ENCODE peak calls at places on chromosomes 3 and 15, in six cellular contexts. A is A549, S is HepG2, E is GM12878, H is endothelial cell of umbilical vein, I is K562. M is an unnamed sample.

GRCh38 chr3:178325330-178325729 is 210.9 kb upstream of the KCNMB2 start:
- DNase-seq in H (peak), I (no peak), S (no peak), E (no peak), A (peak), M (no peak)

GRCh38 chr15:74395319-74396145 is 28.1 kb upstream of the CYP11A1 start:
- DNase-seq in H (no peak), E (no peak), S (no peak), I (no peak), A (no peak), M (peak)

GRCh38 chr3:32281570-32282106 is 43.2 kb downstream of the CMTM8 start:
- DNase-seq in S (peak), H (no peak), E (no peak), A (no peak), I (no peak), M (no peak)

GRCh38 chr3:44400771-44401170 is 62.2 kb downstream of the TCAIM start:
- DNase-seq in S (peak), H (no peak), E (no peak), I (no peak), A (no peak), M (no peak)

GRCh38 chr3:97391167-97391566 is 373.4 kb upstream of the ARL6 start:
- DNase-seq in S (no peak), H (no peak), I (no peak), E (no peak), A (no peak), M (no peak)

GRCh38 chr3:52231502-52232278 is 6.2 kb upstream of the TLR9 start:
- DNase-seq in E (no peak), S (no peak), H (peak), A (peak), I (peak), M (peak)

GRCh38 chr3:143103633-143104032 is 15.9 kb upstream of the CHST2 start:
- DNase-seq in A (no peak), H (no peak), E (no peak), I (no peak), S (no peak), M (no peak)

GRCh38 chr15:70528270-70528706 is 235.1 kb downstream of the UACA start:
- DNase-seq in E (peak), H (peak), A (no peak), I (no peak), S (peak), M (peak)

GRCh38 chr15:44812029-44812517 is 75.7 kb downstream of the TRIM69 start:
- DNase-seq in I (no peak), S (peak), A (no peak), E (no peak), H (no peak), M (no peak)

GRCh38 chr15:80456517-80457497 is 52.6 kb downstream of the ARNT2 start:
- DNase-seq in A (no peak), E (no peak), S (no peak), I (no peak), H (no peak), M (no peak)

GRCh38 chr15:70596354-70597055 is 166.9 kb downstream of the UACA start:
- DNase-seq in I (no peak), E (no peak), S (peak), H (peak), A (peak), M (peak)

GRCh38 chr3:64595253-64595694 is 92.5 kb downstream of the ADAMTS9 start:
- DNase-seq in S (no peak), H (peak), A (no peak), E (no peak), I (no peak), M (no peak)
- TF ChIP-seq MYC in S (no peak), H (no peak), A (no peak), E (no peak), I (no peak), M (no peak)

GRCh38 chr15:72153269-72153668 is 35.1 kb downstream of the SENP8 start:
- DNase-seq in H (peak), E (no peak), S (no peak), A (no peak), I (no peak), M (no peak)

GRCh38 chr15:72156928-72157327 is 38.7 kb downstream of the SENP8 start:
- DNase-seq in I (no peak), H (no peak), S (no peak), A (no peak), E (no peak), M (peak)

GRCh38 chr15:72155635-72156616 is 37.7 kb downstream of the SENP8 start:
- DNase-seq in I (peak), E (peak), S (peak), A (peak), H (peak), M (peak)

GRCh38 chr15:72154316-72154715 is 36.1 kb downstream of the SENP8 start:
- DNase-seq in A (no peak), H (no peak), E (no peak), I (no peak), S (no peak), M (no peak)

GRCh38 chr15:72155021-72155621 is 36.9 kb downstream of the SENP8 start:
- DNase-seq in I (no peak), H (peak), E (no peak), S (no peak), A (peak), M (no peak)
- H3K4me3 ChIP-seq in I (no peak), H (peak), E (no peak), S (peak), A (peak), M (no peak)

GRCh38 chr3:108106031-108106430 is 15.2 kb upstream of the CD47 start:
- DNase-seq in H (no peak), S (no peak), I (no peak), E (no peak), A (no peak), M (no peak)

GRCh38 chr3:108103971-108104797 is 13.4 kb upstream of the CD47 start:
- DNase-seq in S (no peak), E (no peak), I (peak), A (no peak), H (peak), M (no peak)

GRCh38 chr3:108102420-108103039 is 11.7 kb upstream of the CD47 start:
- DNase-seq in A (no peak), I (no peak), H (no peak), E (no peak), S (no peak), M (peak)

GRCh38 chr3:108100906-108101305 is 10.1 kb upstream of the CD47 start:
- DNase-seq in A (no peak), I (no peak), E (peak), H (no peak), S (no peak), M (peak)

DNA sequence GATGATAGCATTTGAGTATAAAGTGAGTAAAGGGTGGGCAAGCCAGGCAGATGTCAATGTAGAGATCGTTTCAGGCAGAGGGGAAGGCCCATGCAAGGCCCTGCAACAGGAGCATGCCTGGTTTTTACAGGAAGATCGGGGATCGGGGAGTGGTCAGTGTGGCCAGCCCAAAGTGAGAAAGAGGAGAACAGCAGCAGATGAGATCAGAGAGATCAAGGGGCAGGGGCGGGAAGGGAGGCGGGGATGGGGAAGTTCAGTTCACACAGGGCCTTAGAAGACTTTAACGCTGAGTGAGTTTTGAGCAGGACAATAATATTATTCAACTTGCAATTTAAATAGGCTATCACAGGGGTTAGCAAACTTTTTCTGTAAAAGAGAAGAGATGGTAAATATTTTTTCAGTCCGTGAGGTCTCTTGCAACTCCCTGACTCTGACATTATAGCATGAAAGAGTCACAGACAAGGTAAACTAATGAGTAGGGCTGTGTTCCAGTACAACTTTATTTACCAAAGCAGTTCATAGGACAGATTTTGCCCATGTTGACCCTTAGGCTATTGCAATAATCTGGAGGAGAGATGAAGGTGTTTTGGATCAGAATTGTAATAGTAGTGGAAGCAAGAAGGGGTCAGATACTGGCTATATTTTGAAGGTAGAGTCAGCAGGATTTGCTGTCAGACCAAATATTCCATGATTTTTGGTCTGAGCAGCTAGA is 12.4 kb upstream of the CD47 start:
- DNase-seq in A (no peak), S (peak), E (no peak), H (no peak), I (peak), M (peak)
- TF ChIP-seq MYC in A (no peak), S (no peak), E (no peak), H (no peak), I (no peak), M (no peak)

GRCh38 chr3:80734483-80734882 is 966.7 kb upstream of the ROBO1 start:
- DNase-seq in S (no peak), H (peak), E (no peak), A (no peak), I (no peak), M (no peak)

GRCh38 chr3:80734955-80735354 is 967.2 kb upstream of the ROBO1 start:
- DNase-seq in H (no peak), E (no peak), S (no peak), I (no peak), A (no peak), M (no peak)

GRCh38 chr3:80733522-80734176 is 965.9 kb upstream of the ROBO1 start:
- DNase-seq in I (peak), A (peak), S (peak), H (peak), E (no peak), M (peak)
- H3K4me3 ChIP-seq in I (no peak), A (no peak), S (no peak), H (peak), E (no peak), M (no peak)

GRCh38 chr3:30631237-30631961 is 25.0 kb downstream of the TGFBR2 start:
- DNase-seq in I (no peak), H (peak), A (peak), S (peak), E (no peak), M (peak)
- TF ChIP-seq MYC in I (no peak), H (no peak), A (no peak), S (no peak), E (no peak), M (no peak)

GRCh38 chr15:101642361-101642760 is 9.8 kb downstream of the TM2D3 start:
- DNase-seq in A (peak), S (no peak), I (no peak), H (peak), E (no peak), M (no peak)

GRCh38 chr15:101641894-101642293 is 10.3 kb downstream of the TM2D3 start:
- DNase-seq in H (peak), E (peak), I (no peak), A (no peak), S (no peak), M (peak)

GRCh38 chr15:101637549-101638318 is 14.4 kb downstream of the TM2D3 start:
- DNase-seq in A (no peak), E (no peak), I (no peak), S (no peak), H (no peak), M (no peak)

GRCh38 chr15:101637038-101637437 is 15.1 kb downstream of the TM2D3 start:
- DNase-seq in A (no peak), I (no peak), H (no peak), S (no peak), E (no peak), M (no peak)

GRCh38 chr15:101641134-101641764 is 10.9 kb downstream of the TM2D3 start:
- DNase-seq in S (peak), H (peak), E (peak), A (peak), I (peak), M (peak)
- H3K4me3 ChIP-seq in S (no peak), H (no peak), E (peak), A (no peak), I (no peak), M (no peak)

M was measured in NB4.